ENCODE peak calls at places on chromosomes 6 and 20, in seven cellular contexts. O is HCT116, I is HepG2, B is H1, Y is K562, L is SK-N-SH, H is GM12878. Q is an unnamed sample. For H3K4me1, the result is how much of the 10 kb centered on the place peaks cover.

GRCh38 chr20:44004306-44004915 is 89.8 kb downstream of the TOX2 start:
- DNase-seq in O (no peak), Y (no peak), H (no peak), B (no peak), I (no peak), L (no peak), Q (no peak)

GRCh38 chr6:143286280-143286795 is 164.2 kb downstream of the ADAT2 start:
- DNase-seq in B (no peak), O (no peak), Y (no peak), L (no peak), H (no peak), I (no peak), Q (no peak)

GRCh38 chr20:39890697-39891096 is 798.3 kb downstream of the MAFB start:
- DNase-seq in L (no peak), Y (no peak), H (no peak), I (no peak), B (no peak), O (no peak), Q (no peak)

GRCh38 chr6:146292506-146292905 is 251.1 kb upstream of the RAB32 start:
- DNase-seq in I (no peak), O (no peak), L (no peak), Y (no peak), H (no peak), B (no peak), Q (no peak)

GRCh38 chr6:41386594-41386993 is 51.2 kb downstream of the NCR2 start:
- DNase-seq in H (no peak), L (no peak), O (no peak), B (no peak), I (no peak), Y (no peak), Q (no peak)

GRCh38 chr6:127107916-127108315 is 10.6 kb upstream of the RSPO3 start:
- DNase-seq in B (no peak), Y (no peak), H (no peak), I (no peak), L (no peak), O (no peak), Q (no peak)

GRCh38 chr6:15245361-15246216 is at the start of gene JARID2:
- DNase-seq in L (peak), O (peak), I (peak), H (peak), Y (peak), B (peak), Q (peak)

GRCh38 chr6:72624557-72625160 is 2.8 kb downstream of the KCNQ5 start:
- DNase-seq in L (peak), I (no peak), Y (peak), B (no peak), O (no peak), H (peak), Q (no peak)

GRCh38 chr6:23414204-23414501 is 711.9 kb upstream of the NRSN1 start:
- DNase-seq in L (peak), H (peak), I (no peak), O (no peak), Y (no peak), B (no peak), Q (no peak)

GRCh38 chr20:52924411-52925271 is 47.5 kb upstream of the TSHZ2 start:
- DNase-seq in H (no peak), Y (no peak), I (peak), O (no peak), B (no peak), L (no peak), Q (no peak)

GRCh38 chr6:41028618-41029486 is 10.2 kb downstream of the UNC5CL start:
- DNase-seq in H (no peak), I (no peak), B (no peak), O (no peak), Y (no peak), L (no peak), Q (no peak)

GRCh38 chr20:1895674-1896496 is 678 bp downstream of the SIRPA start:
- DNase-seq in H (no peak), B (peak), Y (no peak), I (no peak), O (no peak), L (no peak), Q (no peak)

GRCh38 chr6:138418118-138418742 is 14.2 kb downstream of the HEBP2 start:
- DNase-seq in B (no peak), Y (no peak), I (no peak), O (no peak), H (no peak), L (no peak), Q (no peak)

GRCh38 chr6:33313105-33313708 is 671 bp downstream of the TAPBP start:
- DNase-seq in Y (peak), L (peak), O (no peak), I (no peak), H (no peak), B (peak), Q (no peak)

GRCh38 chr6:119077643-119078448 is 618 bp downstream of the FAM184A start:
- DNase-seq in B (peak), H (no peak), I (peak), L (peak), O (no peak), Y (peak), Q (peak)

GRCh38 chr20:48681882-48682426 is 145.8 kb downstream of the PREX1 start:
- DNase-seq in H (no peak), I (no peak), O (no peak), B (no peak), L (no peak), Y (no peak), Q (no peak)

GRCh38 chr20:38049800-38050199 is 16.3 kb downstream of the RPRD1B start:
- DNase-seq in L (no peak), B (no peak), H (no peak), O (no peak), Y (no peak), I (peak), Q (no peak)

GRCh38 chr6:111770263-111771083 is 102.8 kb downstream of the FYN start:
- DNase-seq in L (no peak), I (no peak), B (no peak), H (no peak), O (no peak), Y (no peak), Q (no peak)

GRCh38 chr6:170130771-170131241 is 160.1 kb downstream of the DLL1 start:
- DNase-seq in I (no peak), B (no peak), H (no peak), O (no peak), Y (no peak), L (no peak), Q (no peak)

GRCh38 chr6:170128811-170129681 is 161.8 kb downstream of the DLL1 start:
- DNase-seq in L (no peak), Y (no peak), O (no peak), H (no peak), B (peak), I (no peak), Q (no peak)

GRCh38 chr6:170131351-170131750 is 159.5 kb downstream of the DLL1 start:
- DNase-seq in L (no peak), Y (no peak), I (no peak), O (no peak), B (no peak), H (no peak), Q (no peak)

GRCh38 chr6:170129691-170130171 is 161.1 kb downstream of the DLL1 start:
- DNase-seq in B (peak), Y (no peak), H (no peak), L (peak), I (no peak), O (no peak), Q (no peak)

GRCh38 chr6:170130201-170130621 is 160.7 kb downstream of the DLL1 start:
- DNase-seq in B (peak), Y (no peak), H (no peak), I (no peak), L (no peak), O (no peak), Q (no peak)
- TF ChIP-seq SIN3A in B (no peak), Y (no peak), H (no peak), I (no peak), L (no peak), O (no peak), Q (no peak)

GRCh38 chr20:41989935-41990635 is 371.9 kb upstream of the CHD6 start:
- DNase-seq in I (no peak), Y (no peak), L (peak), H (no peak), B (no peak), O (no peak), Q (no peak)
- H3K4me1 ChIP-seq in I (under half), Y (under half), L (under half), H (under half), B (under half), O (under half), Q (under half)

DNA sequence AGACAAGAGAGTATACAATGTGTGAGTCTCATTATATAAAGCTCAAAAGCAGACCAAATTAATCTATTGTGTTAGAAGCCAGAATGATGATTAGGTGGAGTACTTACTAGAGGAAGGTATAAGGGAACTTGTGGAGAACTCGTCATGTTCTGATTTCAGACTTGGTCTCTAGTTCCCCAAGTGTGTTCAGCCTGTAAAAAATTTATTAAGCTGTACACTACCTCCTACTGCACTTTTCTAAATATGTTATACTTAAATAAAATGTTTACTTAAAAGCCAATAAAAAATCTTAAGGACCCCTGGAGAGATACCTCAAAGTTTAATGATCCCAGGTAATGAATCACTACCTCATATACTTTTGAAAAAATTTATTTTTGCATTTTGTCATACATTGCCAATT is 130.4 kb upstream of the PLCB4 start:
- DNase-seq in I (no peak), O (no peak), B (no peak), L (no peak), H (no peak), Y (no peak), Q (no peak)
- TF ChIP-seq SIN3A in I (no peak), O (no peak), B (no peak), L (no peak), H (no peak), Y (no peak), Q (no peak)

GRCh38 chr6:31586013-31586412 is at the start of gene LST1:
- DNase-seq in I (no peak), H (no peak), O (no peak), L (no peak), Y (no peak), B (no peak), Q (no peak)

GRCh38 chr6:31585531-31585930 is 546 bp upstream of the LST1 start:
- DNase-seq in B (no peak), H (no peak), I (peak), O (peak), L (no peak), Y (peak), Q (no peak)

GRCh38 chr6:31588871-31589650 is 3.0 kb downstream of the LST1 start:
- DNase-seq in I (no peak), H (no peak), L (no peak), Y (no peak), B (no peak), O (no peak), Q (no peak)

GRCh38 chr6:31587791-31588777 is 2.0 kb downstream of the LST1 start:
- DNase-seq in O (no peak), B (no peak), H (no peak), I (no peak), L (no peak), Y (no peak), Q (no peak)

GRCh38 chr6:31586596-31586995 is 519 bp downstream of the LST1 start:
- DNase-seq in O (no peak), L (no peak), B (no peak), H (no peak), Y (no peak), I (no peak), Q (no peak)
- H3K4me1 ChIP-seq in O (under half), L (under half), B (under half), H (under half), Y (under half), I (under half), Q (under half)

DNA sequence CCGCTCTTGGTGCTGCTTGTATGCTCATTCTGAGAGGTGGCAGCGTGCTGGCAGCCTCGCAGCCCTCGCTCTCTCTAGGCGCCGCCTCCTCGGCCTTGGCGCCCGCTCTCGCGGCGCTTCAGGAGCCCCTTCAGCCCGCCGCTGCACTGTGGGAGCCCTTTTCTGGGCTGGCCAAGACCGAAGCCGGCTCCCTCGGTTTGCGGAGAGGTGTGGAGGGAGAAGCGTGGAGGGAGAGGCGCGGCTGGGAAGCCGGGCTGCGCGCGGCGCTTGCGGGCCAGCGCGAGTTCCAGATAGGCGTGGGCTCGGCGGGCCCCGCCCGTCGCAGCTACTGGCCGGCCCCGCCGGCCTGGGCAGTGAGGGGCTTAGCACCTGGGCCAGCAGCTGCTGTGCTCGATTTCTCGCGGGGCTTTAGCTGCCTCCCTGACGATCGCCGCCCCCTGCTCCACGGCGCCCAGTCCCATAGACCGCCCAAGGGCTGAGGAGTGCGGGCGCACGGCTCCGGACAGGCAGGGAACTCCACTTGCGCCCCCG is 19.5 kb upstream of the FAM8A1 start:
- DNase-seq in O (no peak), H (no peak), B (no peak), Y (no peak), I (no peak), L (peak), Q (no peak)
- TF ChIP-seq SIN3A in O (no peak), H (no peak), B (no peak), Y (no peak), I (no peak), L (no peak), Q (no peak)

DNA sequence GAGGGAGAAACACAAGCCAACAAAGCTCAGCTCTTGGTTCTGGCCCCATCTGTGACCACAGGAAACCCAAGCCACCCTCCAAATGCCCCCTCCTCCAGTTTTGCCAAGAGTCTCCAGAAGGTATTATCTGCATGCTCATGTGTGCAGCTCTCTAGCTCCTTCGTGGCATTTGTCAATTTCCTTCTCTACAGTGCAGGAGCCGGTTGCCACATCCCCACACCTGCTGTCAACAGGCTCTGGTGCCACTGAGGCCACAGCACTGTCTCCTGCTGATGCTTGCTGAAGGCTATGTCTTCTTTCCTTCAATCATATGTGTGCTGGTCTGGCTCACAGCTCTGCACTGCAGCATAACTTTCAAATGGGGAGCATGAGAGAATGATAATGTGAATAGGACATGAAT is 177.2 kb downstream of the CLIC5 start:
- DNase-seq in O (no peak), Y (no peak), I (no peak), L (no peak), H (no peak), B (no peak), Q (no peak)
- H3K4me1 ChIP-seq in O (under half), Y (under half), I (under half), L (under half), H (under half), B (under half), Q (under half)

GRCh38 chr6:79438015-79438414 is 99.2 kb downstream of the LCA5 start:
- DNase-seq in H (no peak), L (no peak), Y (no peak), I (no peak), B (no peak), O (no peak), Q (no peak)
- TF ChIP-seq SIN3A in H (no peak), L (no peak), Y (no peak), I (no peak), B (no peak), O (no peak), Q (no peak)

GRCh38 chr6:152979116-152979515 is 3.7 kb downstream of the FBXO5 start:
- DNase-seq in O (no peak), L (no peak), H (no peak), B (no peak), I (no peak), Y (no peak), Q (no peak)

GRCh38 chr6:152981989-152982767 is 663 bp downstream of the FBXO5 start:
- DNase-seq in Y (peak), I (no peak), B (peak), L (peak), O (no peak), H (no peak), Q (no peak)

GRCh38 chr6:152981219-152981618 is 1.6 kb downstream of the FBXO5 start:
- DNase-seq in L (no peak), H (no peak), B (no peak), I (no peak), Y (no peak), O (no peak), Q (no peak)

GRCh38 chr6:152982768-152983636 is at the start of gene FBXO5:
- DNase-seq in B (peak), L (peak), O (peak), H (peak), Y (peak), I (peak), Q (peak)

DNA sequence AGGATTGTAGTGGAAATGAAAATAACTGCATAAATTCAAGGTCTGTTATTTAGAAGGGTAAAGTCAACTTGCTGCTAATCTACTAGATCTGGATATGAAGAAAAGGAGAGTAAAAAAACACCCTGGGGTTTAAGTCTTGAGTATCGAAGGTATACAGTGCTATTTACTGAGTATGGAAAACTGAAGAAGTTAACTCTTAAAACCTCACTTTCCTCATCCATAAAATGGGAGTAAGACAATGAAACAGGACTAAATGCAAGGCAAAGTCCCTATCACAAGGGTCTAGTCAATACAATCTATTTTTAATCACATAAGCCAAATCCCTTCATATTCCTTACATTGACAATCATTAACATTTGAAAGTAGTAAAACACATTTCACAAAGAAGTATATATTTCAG is 2.2 kb downstream of the FBXO5 start:
- DNase-seq in Y (no peak), B (no peak), I (no peak), L (no peak), O (no peak), H (no peak), Q (no peak)
- H3K4me1 ChIP-seq in Y (under half), B (under half), I (half or more), L (under half), O (under half), H (under half), Q (under half)